ENCODE peak calls at places on chromosomes 11 and 22, in eight cellular contexts. K is posterior vena cava; I is AG09319; V is OCI-LY7; B is SJSA1; Z is PC-3; Q is CD8-positive, alpha-beta memory T cell; F is stimulated activated CD8-positive, alpha-beta memory T cell treated with anti-CD3 and anti-CD28 coated beads, Interleukin-2, amount 100 ng/mL, for 48 hours. N is an unnamed sample.
A peak's percentile ranks its signal among the peaks of the same experiment; 100 is the strongest.

GRCh38 chr11:62832346-62833234 is at the start of gene TEX54:
- DNase-seq in Z (no peak), K (peak; percentile 87), Q (no peak), I (no peak), F (no peak), V (no peak), B (no peak), N (no peak)

GRCh38 chr11:133227674-133228111 is 304.6 kb downstream of the OPCML start:
- DNase-seq in V (no peak), Q (no peak), Z (no peak), I (no peak), K (no peak), F (no peak), B (no peak), N (no peak)

GRCh38 chr11:12430912-12431311 is 53.5 kb downstream of the PARVA start:
- DNase-seq in V (no peak), K (no peak), Z (peak; percentile 75), F (no peak), I (peak; percentile 79), B (no peak), Q (no peak), N (no peak)

GRCh38 chr11:130407978-130408377 is 20.4 kb downstream of the ADAMTS8 start:
- DNase-seq in Q (no peak), F (no peak), V (no peak), B (peak; percentile 60), I (no peak), Z (peak; percentile 99), K (peak; percentile 87), N (no peak)

GRCh38 chr11:132300283-132300682 is 929.9 kb downstream of the NTM start:
- DNase-seq in B (no peak), K (no peak), Z (peak; percentile 11), I (no peak), F (no peak), V (no peak), Q (no peak), N (no peak)

GRCh38 chr11:103623933-103624332 is 412.5 kb upstream of the DDI1 start:
- DNase-seq in V (no peak), Q (no peak), K (no peak), Z (no peak), F (no peak), I (no peak), B (no peak), N (no peak)

GRCh38 chr11:68889948-68890446 is 13.6 kb downstream of the MRPL21 start:
- DNase-seq in F (no peak), K (peak; percentile 87), I (peak; percentile 94), Q (no peak), B (peak; percentile 91), V (no peak), Z (no peak), N (no peak)

GRCh38 chr11:19673924-19674390 is 38.7 kb upstream of the NAV2 start:
- DNase-seq in K (peak; percentile 94), F (no peak), V (no peak), Z (no peak), Q (no peak), I (no peak), B (no peak), N (no peak)

GRCh38 chr11:7673724-7674434 is 579 bp upstream of the CYB5R2 start:
- DNase-seq in B (no peak), I (no peak), V (no peak), F (no peak), K (no peak), Z (no peak), Q (no peak), N (no peak)

GRCh38 chr22:39215430-39216142 is 29.2 kb downstream of the PDGFB start:
- DNase-seq in Q (peak; percentile 54), F (no peak), V (peak; percentile 23), K (peak; percentile 45), B (peak; percentile 28), I (no peak), Z (no peak), N (no peak)

GRCh38 chr22:41512421-41513194 is 31.7 kb downstream of the POLR3H start:
- DNase-seq in F (no peak), Q (no peak), Z (peak; percentile 79), I (peak; percentile 23), B (no peak), V (no peak), K (no peak), N (no peak)

GRCh38 chr11:93775289-93775688 is 8.8 kb upstream of the MED17 start:
- DNase-seq in V (peak; percentile 41), I (no peak), F (no peak), K (no peak), B (no peak), Q (no peak), Z (peak; percentile 48), N (no peak)

GRCh38 chr11:123351375-123351774 is 78.7 kb upstream of the GRAMD1B start:
- DNase-seq in K (no peak), Z (no peak), Q (no peak), V (no peak), B (no peak), I (no peak), F (no peak), N (no peak)

GRCh38 chr11:31958086-31958735 is 132.7 kb upstream of the RCN1 start:
- DNase-seq in Q (peak; percentile 29), I (no peak), V (peak; percentile 35), K (peak; percentile 84), F (peak; percentile 45), B (peak; percentile 57), Z (peak; percentile 77), N (no peak)

GRCh38 chr22:32649515-32650200 is 151.8 kb upstream of the TIMP3 start:
- DNase-seq in V (no peak), I (no peak), K (peak; percentile 88), Z (no peak), F (no peak), B (no peak), Q (no peak), N (no peak)

GRCh38 chr11:57109331-57109730 is 72.4 kb upstream of the LRRC55 start:
- DNase-seq in Q (no peak), Z (no peak), K (no peak), F (no peak), B (no peak), V (no peak), I (no peak), N (no peak)

GRCh38 chr22:22867996-22868715 is 19.5 kb upstream of the IGLL5 start:
- DNase-seq in V (no peak), I (no peak), Q (no peak), K (no peak), B (peak; percentile 19), Z (no peak), F (no peak), N (no peak)

GRCh38 chr22:46534177-46534776 is 3.1 kb downstream of the CELSR1 start:
- DNase-seq in I (no peak), K (no peak), B (no peak), V (no peak), Q (no peak), Z (no peak), F (no peak), N (no peak)

GRCh38 chr11:109298865-109299264 is 123.1 kb upstream of the C11orf87 start:
- DNase-seq in Z (no peak), Q (no peak), F (no peak), I (no peak), K (no peak), V (no peak), B (no peak), N (no peak)

GRCh38 chr11:71454470-71455113 is 1.6 kb downstream of the NADSYN1 start:
- DNase-seq in B (no peak), I (no peak), V (peak; percentile 44), Z (peak; percentile 58), Q (no peak), K (peak; percentile 19), F (no peak), N (no peak)

GRCh38 chr11:88384678-88385015 is 47.1 kb upstream of the CTSC start:
- DNase-seq in K (no peak), I (no peak), F (no peak), Z (peak; percentile 48), B (no peak), V (no peak), Q (no peak), N (no peak)

N was measured in effector memory CD4-positive, alpha-beta T cell.